ENCODE peak calls at places on chromosome 12, in six cellular contexts. I is Peyer's patch; C is RWPE1; O is ELR; G is activated effector memory CD4-positive, alpha-beta T cell treated with Interleukin-2 at 50 U/mL for 16 hours; E is left ventricle myocardium superior. W is an unnamed sample.

GRCh38 chr12:50120521-50120920 is 8.5 kb downstream of the COX14 start:
- DNase-seq in I (no peak), O (no peak), C (no peak), G (no peak), E (no peak), W (no peak)

GRCh38 chr12:108367436-108367835 is 28.3 kb upstream of the CMKLR1 start:
- DNase-seq in G (no peak), O (peak), I (no peak), C (no peak), E (no peak), W (peak)

GRCh38 chr12:66130267-66131066 is at the start of gene LLPH:
- DNase-seq in C (peak), O (peak), I (peak), E (peak), G (peak), W (peak)

GRCh38 chr12:21614510-21614909 is 9.9 kb upstream of the GYS2 start:
- DNase-seq in E (no peak), C (no peak), O (no peak), I (no peak), G (no peak), W (no peak)

GRCh38 chr12:32604565-32604964 is 74.5 kb upstream of the DNM1L start:
- DNase-seq in E (no peak), O (no peak), C (no peak), I (no peak), G (no peak), W (no peak)

GRCh38 chr12:90024261-90024660 is 315.6 kb upstream of the ATP2B1 start:
- DNase-seq in O (peak), C (no peak), I (no peak), E (no peak), G (no peak), W (no peak)

GRCh38 chr12:13940466-13940865 is 40.9 kb downstream of the GRIN2B start:
- DNase-seq in I (no peak), E (no peak), O (no peak), G (no peak), C (no peak), W (no peak)

GRCh38 chr12:56709759-56710376 is 15.2 kb downstream of the NACA start:
- DNase-seq in C (no peak), O (no peak), I (no peak), G (no peak), E (no peak), W (no peak)

GRCh38 chr12:69988601-69989194 is 163.7 kb downstream of the MYRFL start:
- DNase-seq in C (no peak), I (no peak), E (no peak), G (no peak), O (peak), W (no peak)

GRCh38 chr12:19620222-19620621 is 180.9 kb downstream of the AEBP2 start:
- DNase-seq in G (no peak), O (peak), E (no peak), I (no peak), C (peak), W (no peak)

GRCh38 chr12:53530056-53530455 is 22.8 kb upstream of the NPFF start:
- DNase-seq in G (no peak), E (no peak), I (no peak), O (no peak), C (no peak), W (no peak)

GRCh38 chr12:87967871-87968270 is 61.3 kb downstream of the C12orf50 start:
- DNase-seq in O (no peak), I (no peak), E (no peak), G (no peak), C (no peak), W (no peak)

GRCh38 chr12:42125372-42125767 is 19.3 kb downstream of the GXYLT1 start:
- DNase-seq in E (no peak), I (no peak), C (no peak), G (no peak), O (no peak), W (no peak)

GRCh38 chr12:121576851-121577391 is 3.9 kb downstream of the KDM2B start:
- DNase-seq in E (no peak), C (peak), I (no peak), O (peak), G (no peak), W (peak)

GRCh38 chr12:100435948-100436347 is 37.7 kb upstream of the NR1H4 start:
- DNase-seq in O (no peak), I (no peak), E (no peak), C (no peak), G (no peak), W (no peak)

GRCh38 chr12:2800046-2800570 is 5.3 kb downstream of the FKBP4 start:
- DNase-seq in G (no peak), O (no peak), C (no peak), I (no peak), E (no peak), W (no peak)

GRCh38 chr12:89454080-89454848 is 70.3 kb downstream of the GALNT4 start:
- DNase-seq in G (no peak), O (no peak), C (no peak), E (no peak), I (no peak), W (no peak)

GRCh38 chr12:80763874-80764273 is 47.2 kb downstream of the MYF5 start:
- DNase-seq in E (no peak), I (no peak), O (peak), C (no peak), G (no peak), W (peak)

GRCh38 chr12:85448548-85449139 is 168.6 kb downstream of the ALX1 start:
- DNase-seq in C (no peak), G (no peak), E (no peak), O (peak), I (no peak), W (peak)

GRCh38 chr12:132342828-132343227 is 13.4 kb upstream of the GALNT9 start:
- DNase-seq in G (no peak), E (no peak), O (no peak), I (no peak), C (no peak), W (no peak)

GRCh38 chr12:23757541-23757962 is 191.9 kb downstream of the SOX5 start:
- DNase-seq in E (no peak), C (no peak), G (no peak), I (no peak), O (no peak), W (no peak)

GRCh38 chr12:104615048-104615561 is 158.4 kb downstream of the CHST11 start:
- DNase-seq in G (no peak), I (no peak), E (peak), O (no peak), C (no peak), W (no peak)

GRCh38 chr12:132866251-132866828 is 21.1 kb downstream of the CHFR start:
- DNase-seq in I (no peak), G (no peak), O (peak), E (no peak), C (peak), W (no peak)

GRCh38 chr12:71810905-71811304 is 28.7 kb upstream of the TBC1D15 start:
- DNase-seq in G (no peak), O (no peak), C (peak), I (no peak), E (no peak), W (no peak)

GRCh38 chr12:55850893-55851292 is 8.2 kb upstream of the MMP19 start:
- DNase-seq in C (no peak), O (no peak), E (no peak), G (no peak), I (no peak), W (no peak)

GRCh38 chr12:124734224-124734788 is 129.4 kb downstream of the SCARB1 start:
- DNase-seq in E (peak), C (no peak), G (no peak), O (no peak), I (no peak), W (no peak)

GRCh38 chr12:57244306-57244696 is 6.7 kb downstream of the STAC3 start:
- DNase-seq in E (no peak), I (no peak), G (no peak), O (no peak), C (no peak), W (no peak)

GRCh38 chr12:121443193-121443829 is 43.4 kb downstream of the RNF34 start:
- DNase-seq in E (peak), O (peak), C (peak), G (peak), I (peak), W (peak)

GRCh38 chr12:8860165-8860961 is 37.9 kb downstream of the A2ML1 start:
- DNase-seq in C (no peak), E (peak), I (peak), O (peak), G (peak), W (peak)

GRCh38 chr12:51874013-51874412 is 13.9 kb upstream of the ANKRD33 start:
- DNase-seq in G (no peak), C (no peak), O (no peak), I (no peak), E (no peak), W (no peak)

GRCh38 chr12:108508243-108508642 is 6.8 kb upstream of the FICD start:
- DNase-seq in E (no peak), G (no peak), O (peak), I (no peak), C (no peak), W (peak)

GRCh38 chr12:131855521-131856142 is 27.4 kb downstream of the MMP17 start:
- DNase-seq in E (peak), C (no peak), G (no peak), O (no peak), I (no peak), W (no peak)

GRCh38 chr12:120211904-120212283 is 11.0 kb upstream of the RPLP0 start:
- DNase-seq in G (no peak), O (no peak), E (no peak), C (no peak), I (no peak), W (no peak)

GRCh38 chr12:4829793-4830162 is 79.9 kb upstream of the KCNA1 start:
- DNase-seq in E (no peak), G (no peak), O (no peak), C (no peak), I (peak), W (no peak)

GRCh38 chr12:49358548-49359141 is 8.6 kb upstream of the SPATS2 start:
- DNase-seq in I (peak), C (no peak), O (peak), G (peak), E (no peak), W (peak)

GRCh38 chr12:56931474-56931978 is 2.7 kb downstream of the SDR9C7 start:
- DNase-seq in C (no peak), I (no peak), G (no peak), E (no peak), O (peak), W (peak)

GRCh38 chr12:99906786-99907185 is 78.0 kb downstream of the ANKS1B start:
- DNase-seq in C (no peak), G (no peak), I (no peak), O (no peak), E (no peak), W (no peak)